ENCODE peak calls at places on chromosomes 13 and 19, in eight cellular contexts. One of them, this sample, is unnamed.

GRCh38 chr13:23505007-23505406 is 65.2 kb upstream of the TNFRSF19 start:
- DNase-seq in activated CD4-positive, alpha-beta T cell treated with anti-CD3 and anti-CD28 coated beads for 48 hours: no peak
- DNase-seq in HFFc6: peak
- DNase-seq in NCI-H2029 treated with DMSO at 0.1 percent for 48 hours: no peak
- DNase-seq in CD4-positive, alpha-beta T cell: no peak
- DNase-seq in stimulated activated CD8-positive, alpha-beta memory T cell treated with anti-CD3 and anti-CD28 coated beads, Interleukin-12 subunit alpha, Interleukin-12 subunit beta, amount 100 ng/mL, for 1 hour: no peak
- DNase-seq in NCI-H1048: no peak
- DNase-seq in C1 segment of cervical spinal cord: no peak
- DNase-seq in this sample: peak

GRCh38 chr19:57814505-57815246 is at the start of gene ZNF552:
- DNase-seq in activated CD4-positive, alpha-beta T cell treated with anti-CD3 and anti-CD28 coated beads for 48 hours: peak
- DNase-seq in HFFc6: peak
- DNase-seq in C1 segment of cervical spinal cord: peak
- DNase-seq in stimulated activated CD8-positive, alpha-beta memory T cell treated with anti-CD3 and anti-CD28 coated beads, Interleukin-12 subunit alpha, Interleukin-12 subunit beta, amount 100 ng/mL, for 1 hour: peak
- DNase-seq in NCI-H2029 treated with DMSO at 0.1 percent for 48 hours: peak
- DNase-seq in CD4-positive, alpha-beta T cell: peak
- DNase-seq in NCI-H1048: peak
- DNase-seq in this sample: peak

GRCh38 chr13:28755546-28755870 is 36.7 kb upstream of the SLC46A3 start:
- DNase-seq in activated CD4-positive, alpha-beta T cell treated with anti-CD3 and anti-CD28 coated beads for 48 hours: no peak
- DNase-seq in HFFc6: peak
- DNase-seq in C1 segment of cervical spinal cord: no peak
- DNase-seq in NCI-H1048: no peak
- DNase-seq in CD4-positive, alpha-beta T cell: no peak
- DNase-seq in stimulated activated CD8-positive, alpha-beta memory T cell treated with anti-CD3 and anti-CD28 coated beads, Interleukin-12 subunit alpha, Interleukin-12 subunit beta, amount 100 ng/mL, for 1 hour: no peak
- DNase-seq in NCI-H2029 treated with DMSO at 0.1 percent for 48 hours: no peak
- DNase-seq in this sample: no peak

GRCh38 chr13:95603887-95604533 is 40.5 kb downstream of the DZIP1 start:
- DNase-seq in stimulated activated CD8-positive, alpha-beta memory T cell treated with anti-CD3 and anti-CD28 coated beads, Interleukin-12 subunit alpha, Interleukin-12 subunit beta, amount 100 ng/mL, for 1 hour: no peak
- DNase-seq in activated CD4-positive, alpha-beta T cell treated with anti-CD3 and anti-CD28 coated beads for 48 hours: no peak
- DNase-seq in NCI-H2029 treated with DMSO at 0.1 percent for 48 hours: peak
- DNase-seq in NCI-H1048: no peak
- DNase-seq in C1 segment of cervical spinal cord: peak
- DNase-seq in HFFc6: no peak
- DNase-seq in CD4-positive, alpha-beta T cell: no peak
- DNase-seq in this sample: peak

GRCh38 chr13:93875527-93875926 is 604.0 kb downstream of the DCT start:
- DNase-seq in HFFc6: peak
- DNase-seq in stimulated activated CD8-positive, alpha-beta memory T cell treated with anti-CD3 and anti-CD28 coated beads, Interleukin-12 subunit alpha, Interleukin-12 subunit beta, amount 100 ng/mL, for 1 hour: no peak
- DNase-seq in NCI-H2029 treated with DMSO at 0.1 percent for 48 hours: no peak
- DNase-seq in C1 segment of cervical spinal cord: no peak
- DNase-seq in CD4-positive, alpha-beta T cell: no peak
- DNase-seq in activated CD4-positive, alpha-beta T cell treated with anti-CD3 and anti-CD28 coated beads for 48 hours: no peak
- DNase-seq in NCI-H1048: no peak
- DNase-seq in this sample: peak

GRCh38 chr13:99577934-99578917 is 77.0 kb downstream of the TM9SF2 start:
- DNase-seq in NCI-H2029 treated with DMSO at 0.1 percent for 48 hours: no peak
- DNase-seq in stimulated activated CD8-positive, alpha-beta memory T cell treated with anti-CD3 and anti-CD28 coated beads, Interleukin-12 subunit alpha, Interleukin-12 subunit beta, amount 100 ng/mL, for 1 hour: no peak
- DNase-seq in activated CD4-positive, alpha-beta T cell treated with anti-CD3 and anti-CD28 coated beads for 48 hours: no peak
- DNase-seq in NCI-H1048: no peak
- DNase-seq in CD4-positive, alpha-beta T cell: no peak
- DNase-seq in C1 segment of cervical spinal cord: no peak
- DNase-seq in HFFc6: no peak
- DNase-seq in this sample: no peak

GRCh38 chr19:18479964-18480723 is 41.7 kb downstream of the ELL start:
- DNase-seq in HFFc6: peak
- DNase-seq in activated CD4-positive, alpha-beta T cell treated with anti-CD3 and anti-CD28 coated beads for 48 hours: no peak
- DNase-seq in stimulated activated CD8-positive, alpha-beta memory T cell treated with anti-CD3 and anti-CD28 coated beads, Interleukin-12 subunit alpha, Interleukin-12 subunit beta, amount 100 ng/mL, for 1 hour: no peak
- DNase-seq in C1 segment of cervical spinal cord: peak
- DNase-seq in CD4-positive, alpha-beta T cell: no peak
- DNase-seq in NCI-H1048: no peak
- DNase-seq in NCI-H2029 treated with DMSO at 0.1 percent for 48 hours: peak
- DNase-seq in this sample: peak

GRCh38 chr13:71274923-71275593 is 591.9 kb downstream of the DACH1 start:
- DNase-seq in NCI-H1048: no peak
- DNase-seq in C1 segment of cervical spinal cord: no peak
- DNase-seq in stimulated activated CD8-positive, alpha-beta memory T cell treated with anti-CD3 and anti-CD28 coated beads, Interleukin-12 subunit alpha, Interleukin-12 subunit beta, amount 100 ng/mL, for 1 hour: no peak
- DNase-seq in HFFc6: no peak
- DNase-seq in NCI-H2029 treated with DMSO at 0.1 percent for 48 hours: no peak
- DNase-seq in activated CD4-positive, alpha-beta T cell treated with anti-CD3 and anti-CD28 coated beads for 48 hours: no peak
- DNase-seq in CD4-positive, alpha-beta T cell: no peak
- DNase-seq in this sample: no peak

GRCh38 chr13:40181203-40181845 is 485.1 kb downstream of the FOXO1 start:
- DNase-seq in stimulated activated CD8-positive, alpha-beta memory T cell treated with anti-CD3 and anti-CD28 coated beads, Interleukin-12 subunit alpha, Interleukin-12 subunit beta, amount 100 ng/mL, for 1 hour: no peak
- DNase-seq in CD4-positive, alpha-beta T cell: no peak
- DNase-seq in activated CD4-positive, alpha-beta T cell treated with anti-CD3 and anti-CD28 coated beads for 48 hours: no peak
- DNase-seq in NCI-H2029 treated with DMSO at 0.1 percent for 48 hours: no peak
- DNase-seq in C1 segment of cervical spinal cord: no peak
- DNase-seq in HFFc6: no peak
- DNase-seq in NCI-H1048: no peak
- DNase-seq in this sample: peak

GRCh38 chr19:57233207-57233606 is 2.4 kb downstream of the AURKC start:
- DNase-seq in HFFc6: no peak
- DNase-seq in CD4-positive, alpha-beta T cell: no peak
- DNase-seq in NCI-H2029 treated with DMSO at 0.1 percent for 48 hours: no peak
- DNase-seq in activated CD4-positive, alpha-beta T cell treated with anti-CD3 and anti-CD28 coated beads for 48 hours: no peak
- DNase-seq in C1 segment of cervical spinal cord: no peak
- DNase-seq in NCI-H1048: no peak
- DNase-seq in stimulated activated CD8-positive, alpha-beta memory T cell treated with anti-CD3 and anti-CD28 coated beads, Interleukin-12 subunit alpha, Interleukin-12 subunit beta, amount 100 ng/mL, for 1 hour: no peak
- DNase-seq in this sample: no peak

GRCh38 chr19:39996811-39997594 is at the start of gene ZNF546:
- DNase-seq in stimulated activated CD8-positive, alpha-beta memory T cell treated with anti-CD3 and anti-CD28 coated beads, Interleukin-12 subunit alpha, Interleukin-12 subunit beta, amount 100 ng/mL, for 1 hour: peak
- DNase-seq in activated CD4-positive, alpha-beta T cell treated with anti-CD3 and anti-CD28 coated beads for 48 hours: peak
- DNase-seq in NCI-H2029 treated with DMSO at 0.1 percent for 48 hours: peak
- DNase-seq in C1 segment of cervical spinal cord: peak
- DNase-seq in HFFc6: peak
- DNase-seq in NCI-H1048: peak
- DNase-seq in CD4-positive, alpha-beta T cell: peak
- DNase-seq in this sample: peak

GRCh38 chr19:7191946-7192691 is 102.1 kb downstream of the INSR start:
- DNase-seq in CD4-positive, alpha-beta T cell: peak
- DNase-seq in HFFc6: no peak
- DNase-seq in C1 segment of cervical spinal cord: no peak
- DNase-seq in activated CD4-positive, alpha-beta T cell treated with anti-CD3 and anti-CD28 coated beads for 48 hours: peak
- DNase-seq in NCI-H1048: no peak
- DNase-seq in stimulated activated CD8-positive, alpha-beta memory T cell treated with anti-CD3 and anti-CD28 coated beads, Interleukin-12 subunit alpha, Interleukin-12 subunit beta, amount 100 ng/mL, for 1 hour: peak
- DNase-seq in NCI-H2029 treated with DMSO at 0.1 percent for 48 hours: no peak
- DNase-seq in this sample: peak

GRCh38 chr19:3176715-3177501 is 1.7 kb upstream of the S1PR4 start:
- DNase-seq in activated CD4-positive, alpha-beta T cell treated with anti-CD3 and anti-CD28 coated beads for 48 hours: peak
- DNase-seq in stimulated activated CD8-positive, alpha-beta memory T cell treated with anti-CD3 and anti-CD28 coated beads, Interleukin-12 subunit alpha, Interleukin-12 subunit beta, amount 100 ng/mL, for 1 hour: peak
- DNase-seq in C1 segment of cervical spinal cord: no peak
- DNase-seq in CD4-positive, alpha-beta T cell: peak
- DNase-seq in NCI-H2029 treated with DMSO at 0.1 percent for 48 hours: no peak
- DNase-seq in NCI-H1048: no peak
- DNase-seq in HFFc6: peak
- DNase-seq in this sample: peak

GRCh38 chr13:47146991-47147783 is 250.3 kb upstream of the HTR2A start:
- DNase-seq in NCI-H1048: no peak
- DNase-seq in NCI-H2029 treated with DMSO at 0.1 percent for 48 hours: no peak
- DNase-seq in stimulated activated CD8-positive, alpha-beta memory T cell treated with anti-CD3 and anti-CD28 coated beads, Interleukin-12 subunit alpha, Interleukin-12 subunit beta, amount 100 ng/mL, for 1 hour: no peak
- DNase-seq in CD4-positive, alpha-beta T cell: no peak
- DNase-seq in activated CD4-positive, alpha-beta T cell treated with anti-CD3 and anti-CD28 coated beads for 48 hours: no peak
- DNase-seq in C1 segment of cervical spinal cord: no peak
- DNase-seq in HFFc6: no peak
- DNase-seq in this sample: no peak

GRCh38 chr13:48214519-48215121 is 18.4 kb upstream of the ITM2B start:
- DNase-seq in C1 segment of cervical spinal cord: no peak
- DNase-seq in HFFc6: no peak
- DNase-seq in CD4-positive, alpha-beta T cell: no peak
- DNase-seq in activated CD4-positive, alpha-beta T cell treated with anti-CD3 and anti-CD28 coated beads for 48 hours: peak
- DNase-seq in NCI-H1048: no peak
- DNase-seq in stimulated activated CD8-positive, alpha-beta memory T cell treated with anti-CD3 and anti-CD28 coated beads, Interleukin-12 subunit alpha, Interleukin-12 subunit beta, amount 100 ng/mL, for 1 hour: no peak
- DNase-seq in NCI-H2029 treated with DMSO at 0.1 percent for 48 hours: no peak
- DNase-seq in this sample: no peak

GRCh38 chr13:36133950-36134349 is 2.8 kb upstream of the DCLK1 start:
- DNase-seq in activated CD4-positive, alpha-beta T cell treated with anti-CD3 and anti-CD28 coated beads for 48 hours: no peak
- DNase-seq in NCI-H2029 treated with DMSO at 0.1 percent for 48 hours: no peak
- DNase-seq in stimulated activated CD8-positive, alpha-beta memory T cell treated with anti-CD3 and anti-CD28 coated beads, Interleukin-12 subunit alpha, Interleukin-12 subunit beta, amount 100 ng/mL, for 1 hour: no peak
- DNase-seq in C1 segment of cervical spinal cord: no peak
- DNase-seq in HFFc6: no peak
- DNase-seq in CD4-positive, alpha-beta T cell: no peak
- DNase-seq in NCI-H1048: no peak
- DNase-seq in this sample: no peak

GRCh38 chr19:1401138-1401888 is at the start of gene GAMT:
- DNase-seq in NCI-H1048: no peak
- DNase-seq in activated CD4-positive, alpha-beta T cell treated with anti-CD3 and anti-CD28 coated beads for 48 hours: peak
- DNase-seq in NCI-H2029 treated with DMSO at 0.1 percent for 48 hours: no peak
- DNase-seq in HFFc6: no peak
- DNase-seq in stimulated activated CD8-positive, alpha-beta memory T cell treated with anti-CD3 and anti-CD28 coated beads, Interleukin-12 subunit alpha, Interleukin-12 subunit beta, amount 100 ng/mL, for 1 hour: no peak
- DNase-seq in C1 segment of cervical spinal cord: no peak
- DNase-seq in CD4-positive, alpha-beta T cell: peak
- DNase-seq in this sample: peak

GRCh38 chr13:25632166-25632888 is 260.6 kb downstream of the ATP8A2 start:
- DNase-seq in activated CD4-positive, alpha-beta T cell treated with anti-CD3 and anti-CD28 coated beads for 48 hours: no peak
- DNase-seq in stimulated activated CD8-positive, alpha-beta memory T cell treated with anti-CD3 and anti-CD28 coated beads, Interleukin-12 subunit alpha, Interleukin-12 subunit beta, amount 100 ng/mL, for 1 hour: no peak
- DNase-seq in HFFc6: no peak
- DNase-seq in C1 segment of cervical spinal cord: no peak
- DNase-seq in NCI-H2029 treated with DMSO at 0.1 percent for 48 hours: no peak
- DNase-seq in CD4-positive, alpha-beta T cell: no peak
- DNase-seq in NCI-H1048: no peak
- DNase-seq in this sample: no peak

GRCh38 chr19:2805991-2806649 is 13.5 kb upstream of the ZNF554 start:
- DNase-seq in NCI-H1048: no peak
- DNase-seq in activated CD4-positive, alpha-beta T cell treated with anti-CD3 and anti-CD28 coated beads for 48 hours: no peak
- DNase-seq in stimulated activated CD8-positive, alpha-beta memory T cell treated with anti-CD3 and anti-CD28 coated beads, Interleukin-12 subunit alpha, Interleukin-12 subunit beta, amount 100 ng/mL, for 1 hour: no peak
- DNase-seq in HFFc6: no peak
- DNase-seq in NCI-H2029 treated with DMSO at 0.1 percent for 48 hours: no peak
- DNase-seq in CD4-positive, alpha-beta T cell: no peak
- DNase-seq in C1 segment of cervical spinal cord: no peak
- DNase-seq in this sample: no peak

GRCh38 chr13:58587183-58587582 is 955.6 kb downstream of the PCDH17 start:
- DNase-seq in stimulated activated CD8-positive, alpha-beta memory T cell treated with anti-CD3 and anti-CD28 coated beads, Interleukin-12 subunit alpha, Interleukin-12 subunit beta, amount 100 ng/mL, for 1 hour: no peak
- DNase-seq in C1 segment of cervical spinal cord: no peak
- DNase-seq in HFFc6: no peak
- DNase-seq in CD4-positive, alpha-beta T cell: no peak
- DNase-seq in activated CD4-positive, alpha-beta T cell treated with anti-CD3 and anti-CD28 coated beads for 48 hours: no peak
- DNase-seq in NCI-H2029 treated with DMSO at 0.1 percent for 48 hours: no peak
- DNase-seq in NCI-H1048: no peak
- DNase-seq in this sample: no peak

GRCh38 chr13:29465741-29466293 is 129.7 kb downstream of the SLC7A1 start:
- DNase-seq in stimulated activated CD8-positive, alpha-beta memory T cell treated with anti-CD3 and anti-CD28 coated beads, Interleukin-12 subunit alpha, Interleukin-12 subunit beta, amount 100 ng/mL, for 1 hour: no peak
- DNase-seq in NCI-H1048: no peak
- DNase-seq in C1 segment of cervical spinal cord: no peak
- DNase-seq in activated CD4-positive, alpha-beta T cell treated with anti-CD3 and anti-CD28 coated beads for 48 hours: no peak
- DNase-seq in NCI-H2029 treated with DMSO at 0.1 percent for 48 hours: no peak
- DNase-seq in HFFc6: peak
- DNase-seq in CD4-positive, alpha-beta T cell: no peak
- DNase-seq in this sample: peak

GRCh38 chr19:4800591-4801081 is 9.1 kb downstream of the FEM1A start:
- DNase-seq in HFFc6: no peak
- DNase-seq in stimulated activated CD8-positive, alpha-beta memory T cell treated with anti-CD3 and anti-CD28 coated beads, Interleukin-12 subunit alpha, Interleukin-12 subunit beta, amount 100 ng/mL, for 1 hour: no peak
- DNase-seq in NCI-H2029 treated with DMSO at 0.1 percent for 48 hours: no peak
- DNase-seq in NCI-H1048: no peak
- DNase-seq in activated CD4-positive, alpha-beta T cell treated with anti-CD3 and anti-CD28 coated beads for 48 hours: no peak
- DNase-seq in C1 segment of cervical spinal cord: no peak
- DNase-seq in CD4-positive, alpha-beta T cell: no peak
- DNase-seq in this sample: no peak

This sample was measured in foreskin fibroblast.